ENCODE peak calls at places on chromosome 12, in ten cellular contexts. X, Z, B, C, R, Y, A, U, E and L are unnamed samples.
A peak's percentile ranks its signal among the peaks of the same experiment; 100 is the strongest.

GRCh38 chr12:51863363-51863920 is 14.9 kb upstream of the FIGNL2 start:
- DNase-seq in X (no peak), Z (no peak), B (no peak), C (no peak), R (no peak), Y (no peak), A (no peak), U (no peak), E (no peak), L (no peak)

GRCh38 chr12:1928439-1929121 is 10.1 kb upstream of the CACNA2D4 start:
- DNase-seq in X (no peak), Z (no peak), B (no peak), C (no peak), R (no peak), Y (no peak), A (no peak), U (no peak), E (no peak), L (no peak)

GRCh38 chr12:51814311-51815088 is 34.0 kb downstream of the FIGNL2 start:
- DNase-seq in X (peak; percentile 65), Z (peak; percentile 61), B (no peak), C (peak; percentile 85), R (peak; percentile 60), Y (no peak), A (peak; percentile 74), U (peak; percentile 61), E (peak; percentile 72), L (peak; percentile 75)

GRCh38 chr12:9787340-9787737 is 26.6 kb upstream of the CD69 start:
- DNase-seq in X (no peak), Z (no peak), B (no peak), C (peak; percentile 68), R (no peak), Y (no peak), A (no peak), U (no peak), E (peak; percentile 76), L (no peak)

GRCh38 chr12:55795950-55796349 is 21.6 kb downstream of the SARNP start:
- DNase-seq in X (no peak), Z (no peak), B (no peak), C (no peak), R (no peak), Y (no peak), A (no peak), U (no peak), E (no peak), L (no peak)

GRCh38 chr12:29131539-29131938 is 17.5 kb upstream of the FAR2 start:
- DNase-seq in X (no peak), Z (no peak), B (no peak), C (no peak), R (no peak), Y (peak; percentile 32), A (no peak), U (no peak), E (peak; percentile 83), L (no peak)

GRCh38 chr12:6752181-6752930 is 585 bp downstream of the MLF2 start:
- DNase-seq in X (peak; percentile 47), Z (no peak), B (no peak), C (peak; percentile 74), R (no peak), Y (peak; percentile 66), A (no peak), U (peak; percentile 48), E (peak; percentile 63), L (peak; percentile 55)

GRCh38 chr12:15829949-15830348 is 40.8 kb upstream of the EPS8 start:
- DNase-seq in X (no peak), Z (no peak), B (no peak), C (peak; percentile 56), R (no peak), Y (peak; percentile 49), A (no peak), U (no peak), E (peak; percentile 61), L (no peak)

GRCh38 chr12:132798836-132799235 is 29.8 kb downstream of the GOLGA3 start:
- DNase-seq in X (no peak), Z (no peak), B (no peak), C (no peak), R (no peak), Y (no peak), A (no peak), U (no peak), E (no peak), L (no peak)

GRCh38 chr12:127909031-127909430 is 357.9 kb upstream of the TMEM132C start:
- DNase-seq in X (no peak), Z (no peak), B (no peak), C (no peak), R (no peak), Y (no peak), A (no peak), U (no peak), E (peak; percentile 9), L (no peak)

GRCh38 chr12:100061814-100062213 is 77.1 kb upstream of the ANKS1B start:
- DNase-seq in X (no peak), Z (no peak), B (no peak), C (peak; percentile 22), R (no peak), Y (no peak), A (no peak), U (no peak), E (no peak), L (no peak)

GRCh38 chr12:70467908-70468733 is 102.0 kb downstream of the KCNMB4 start:
- DNase-seq in X (no peak), Z (no peak), B (no peak), C (no peak), R (no peak), Y (no peak), A (peak; percentile 24), U (no peak), E (no peak), L (peak; percentile 65)

GRCh38 chr12:18551703-18552102 is 186.1 kb downstream of the PLCZ1 start:
- DNase-seq in X (no peak), Z (no peak), B (no peak), C (no peak), R (no peak), Y (no peak), A (no peak), U (no peak), E (no peak), L (no peak)

GRCh38 chr12:39966738-39967137 is 139.1 kb downstream of the SLC2A13 start:
- DNase-seq in X (no peak), Z (no peak), B (no peak), C (no peak), R (no peak), Y (no peak), A (no peak), U (no peak), E (no peak), L (no peak)

GRCh38 chr12:43057561-43057960 is 468.0 kb upstream of the PRICKLE1 start:
- DNase-seq in X (no peak), Z (no peak), B (no peak), C (no peak), R (no peak), Y (no peak), A (no peak), U (no peak), E (peak; percentile 62), L (no peak)

GRCh38 chr12:116324684-116325664 is 47.5 kb upstream of the MED13L start:
- DNase-seq in X (no peak), Z (no peak), B (no peak), C (no peak), R (peak; percentile 51), Y (peak; percentile 20), A (peak; percentile 61), U (peak; percentile 6), E (no peak), L (peak; percentile 77)

GRCh38 chr12:12008232-12008850 is 62.4 kb upstream of the BCL2L14 start:
- DNase-seq in X (no peak), Z (no peak), B (no peak), C (no peak), R (peak; percentile 25), Y (peak; percentile 15), A (no peak), U (no peak), E (no peak), L (no peak)

GRCh38 chr12:65881965-65882413 is 57.7 kb downstream of the HMGA2 start:
- DNase-seq in X (peak; percentile 48), Z (peak; percentile 22), B (no peak), C (no peak), R (no peak), Y (peak; percentile 17), A (no peak), U (no peak), E (peak; percentile 83), L (peak; percentile 33)

GRCh38 chr12:62523619-62524018 is 57.0 kb downstream of the MON2 start:
- DNase-seq in X (no peak), Z (no peak), B (no peak), C (no peak), R (no peak), Y (no peak), A (no peak), U (no peak), E (no peak), L (no peak)

GRCh38 chr12:53049582-53050318 is at the start of gene TNS2:
- DNase-seq in X (peak; percentile 82), Z (peak; percentile 46), B (no peak), C (peak; percentile 70), R (no peak), Y (no peak), A (no peak), U (no peak), E (peak; percentile 62), L (no peak)

GRCh38 chr12:27412047-27412446 is 34.5 kb upstream of the SMCO2 start:
- DNase-seq in X (no peak), Z (no peak), B (no peak), C (no peak), R (no peak), Y (no peak), A (no peak), U (no peak), E (no peak), L (no peak)

GRCh38 chr12:15984097-15984800 is 73.1 kb downstream of the DERA start:
- DNase-seq in X (no peak), Z (no peak), B (no peak), C (peak; percentile 26), R (no peak), Y (no peak), A (no peak), U (no peak), E (no peak), L (no peak)

GRCh38 chr12:122309564-122310121 is 43.3 kb upstream of the VPS33A start:
- DNase-seq in X (no peak), Z (no peak), B (no peak), C (no peak), R (no peak), Y (no peak), A (no peak), U (no peak), E (peak; percentile 53), L (no peak)

GRCh38 chr12:101925352-101925751 is 48.0 kb downstream of the DRAM1 start:
- DNase-seq in X (peak; percentile 69), Z (no peak), B (no peak), C (peak; percentile 98), R (no peak), Y (peak; percentile 15), A (no peak), U (no peak), E (peak; percentile 100), L (no peak)

GRCh38 chr12:52559979-52560378 is 7.0 kb upstream of the KRT71 start:
- DNase-seq in X (no peak), Z (no peak), B (no peak), C (no peak), R (no peak), Y (no peak), A (no peak), U (no peak), E (no peak), L (no peak)

GRCh38 chr12:89968151-89968699 is 259.6 kb upstream of the ATP2B1 start:
- DNase-seq in X (no peak), Z (no peak), B (no peak), C (no peak), R (no peak), Y (peak; percentile 54), A (no peak), U (no peak), E (no peak), L (no peak)

GRCh38 chr12:15590180-15590826 is 198.9 kb downstream of the EPS8 start:
- DNase-seq in X (peak; percentile 54), Z (peak; percentile 27), B (peak; percentile 23), C (peak; percentile 78), R (peak; percentile 69), Y (peak; percentile 87), A (peak; percentile 77), U (peak; percentile 54), E (peak; percentile 86), L (peak; percentile 67)

GRCh38 chr12:119613319-119613936 is 19.9 kb downstream of the TMEM233 start:
- DNase-seq in X (no peak), Z (no peak), B (no peak), C (peak; percentile 50), R (no peak), Y (no peak), A (no peak), U (no peak), E (peak; percentile 13), L (no peak)